ENCODE peak calls at places on chromosome 6, in eight cellular contexts. One of them, this sample, is unnamed.

GRCh38 chr6:1916334-1916985 is 306.7 kb downstream of the FOXC1 start:
- DNase-seq in Caco-2: no peak
- DNase-seq in naive thymus-derived CD4-positive, alpha-beta T cell: no peak
- DNase-seq in vagina: no peak
- DNase-seq in AG09309: peak; percentile 79
- DNase-seq in GOT3: no peak
- DNase-seq in psoas muscle: no peak
- DNase-seq in activated naive CD4-positive, alpha-beta T cell treated with anti-CD3 and anti-CD28 coated beads, Interleukin-2, amount 50 U/mL, for 72 hours: no peak
- DNase-seq in this sample: no peak

GRCh38 chr6:5314191-5314865 is 53.0 kb downstream of the FARS2 start:
- DNase-seq in psoas muscle: no peak
- DNase-seq in activated naive CD4-positive, alpha-beta T cell treated with anti-CD3 and anti-CD28 coated beads, Interleukin-2, amount 50 U/mL, for 72 hours: no peak
- DNase-seq in AG09309: no peak
- DNase-seq in GOT3: no peak
- DNase-seq in Caco-2: no peak
- DNase-seq in vagina: no peak
- DNase-seq in naive thymus-derived CD4-positive, alpha-beta T cell: no peak
- DNase-seq in this sample: no peak

GRCh38 chr6:39189915-39190544 is 39.2 kb downstream of the KCNK5 start:
- DNase-seq in activated naive CD4-positive, alpha-beta T cell treated with anti-CD3 and anti-CD28 coated beads, Interleukin-2, amount 50 U/mL, for 72 hours: no peak
- DNase-seq in psoas muscle: peak; percentile 33
- DNase-seq in naive thymus-derived CD4-positive, alpha-beta T cell: no peak
- DNase-seq in Caco-2: peak; percentile 67
- DNase-seq in AG09309: no peak
- DNase-seq in GOT3: no peak
- DNase-seq in vagina: no peak
- DNase-seq in this sample: no peak

GRCh38 chr6:134828641-134829040 is 121.3 kb downstream of the ALDH8A1 start:
- DNase-seq in Caco-2: no peak
- DNase-seq in vagina: no peak
- DNase-seq in GOT3: no peak
- DNase-seq in activated naive CD4-positive, alpha-beta T cell treated with anti-CD3 and anti-CD28 coated beads, Interleukin-2, amount 50 U/mL, for 72 hours: no peak
- DNase-seq in naive thymus-derived CD4-positive, alpha-beta T cell: no peak
- DNase-seq in AG09309: no peak
- DNase-seq in psoas muscle: no peak
- DNase-seq in this sample: no peak

GRCh38 chr6:10084276-10084993 is 330.4 kb downstream of the TFAP2A start:
- DNase-seq in GOT3: no peak
- DNase-seq in vagina: no peak
- DNase-seq in activated naive CD4-positive, alpha-beta T cell treated with anti-CD3 and anti-CD28 coated beads, Interleukin-2, amount 50 U/mL, for 72 hours: no peak
- DNase-seq in Caco-2: no peak
- DNase-seq in psoas muscle: no peak
- DNase-seq in AG09309: no peak
- DNase-seq in naive thymus-derived CD4-positive, alpha-beta T cell: no peak
- DNase-seq in this sample: no peak

GRCh38 chr6:148599967-148600426 is 146.8 kb upstream of the UST start:
- DNase-seq in Caco-2: no peak
- DNase-seq in naive thymus-derived CD4-positive, alpha-beta T cell: no peak
- DNase-seq in AG09309: no peak
- DNase-seq in psoas muscle: no peak
- DNase-seq in GOT3: no peak
- DNase-seq in vagina: no peak
- DNase-seq in activated naive CD4-positive, alpha-beta T cell treated with anti-CD3 and anti-CD28 coated beads, Interleukin-2, amount 50 U/mL, for 72 hours: no peak
- DNase-seq in this sample: no peak

GRCh38 chr6:13012977-13013680 is 296.6 kb downstream of the PHACTR1 start:
- DNase-seq in activated naive CD4-positive, alpha-beta T cell treated with anti-CD3 and anti-CD28 coated beads, Interleukin-2, amount 50 U/mL, for 72 hours: no peak
- DNase-seq in AG09309: no peak
- DNase-seq in Caco-2: no peak
- DNase-seq in psoas muscle: peak; percentile 17
- DNase-seq in GOT3: no peak
- DNase-seq in vagina: no peak
- DNase-seq in naive thymus-derived CD4-positive, alpha-beta T cell: no peak
- DNase-seq in this sample: no peak

GRCh38 chr6:132101550-132101949 is 150.4 kb upstream of the CCN2 start:
- DNase-seq in activated naive CD4-positive, alpha-beta T cell treated with anti-CD3 and anti-CD28 coated beads, Interleukin-2, amount 50 U/mL, for 72 hours: no peak
- DNase-seq in vagina: no peak
- DNase-seq in naive thymus-derived CD4-positive, alpha-beta T cell: no peak
- DNase-seq in GOT3: no peak
- DNase-seq in psoas muscle: no peak
- DNase-seq in Caco-2: no peak
- DNase-seq in AG09309: no peak
- DNase-seq in this sample: no peak

GRCh38 chr6:147738516-147739187 is 230.2 kb downstream of the SAMD5 start:
- DNase-seq in psoas muscle: no peak
- DNase-seq in vagina: no peak
- DNase-seq in GOT3: no peak
- DNase-seq in naive thymus-derived CD4-positive, alpha-beta T cell: no peak
- DNase-seq in AG09309: peak; percentile 27
- DNase-seq in Caco-2: no peak
- DNase-seq in activated naive CD4-positive, alpha-beta T cell treated with anti-CD3 and anti-CD28 coated beads, Interleukin-2, amount 50 U/mL, for 72 hours: no peak
- DNase-seq in this sample: no peak

GRCh38 chr6:75437451-75438185 is 56.0 kb downstream of the FILIP1 start:
- DNase-seq in AG09309: no peak
- DNase-seq in naive thymus-derived CD4-positive, alpha-beta T cell: no peak
- DNase-seq in activated naive CD4-positive, alpha-beta T cell treated with anti-CD3 and anti-CD28 coated beads, Interleukin-2, amount 50 U/mL, for 72 hours: no peak
- DNase-seq in GOT3: no peak
- DNase-seq in Caco-2: no peak
- DNase-seq in psoas muscle: no peak
- DNase-seq in vagina: no peak
- DNase-seq in this sample: no peak

GRCh38 chr6:95099410-95099809 is 477.9 kb upstream of the MANEA start:
- DNase-seq in psoas muscle: no peak
- DNase-seq in naive thymus-derived CD4-positive, alpha-beta T cell: no peak
- DNase-seq in GOT3: no peak
- DNase-seq in activated naive CD4-positive, alpha-beta T cell treated with anti-CD3 and anti-CD28 coated beads, Interleukin-2, amount 50 U/mL, for 72 hours: no peak
- DNase-seq in Caco-2: no peak
- DNase-seq in AG09309: no peak
- DNase-seq in vagina: no peak
- DNase-seq in this sample: no peak

GRCh38 chr6:108897371-108897770 is 49.1 kb downstream of the ARMC2 start:
- DNase-seq in Caco-2: peak; percentile 41
- DNase-seq in AG09309: no peak
- DNase-seq in psoas muscle: no peak
- DNase-seq in vagina: no peak
- DNase-seq in activated naive CD4-positive, alpha-beta T cell treated with anti-CD3 and anti-CD28 coated beads, Interleukin-2, amount 50 U/mL, for 72 hours: no peak
- DNase-seq in GOT3: no peak
- DNase-seq in naive thymus-derived CD4-positive, alpha-beta T cell: no peak
- DNase-seq in this sample: no peak

GRCh38 chr6:90284236-90284744 is 12.4 kb downstream of the BACH2 start:
- DNase-seq in GOT3: peak; percentile 8
- DNase-seq in activated naive CD4-positive, alpha-beta T cell treated with anti-CD3 and anti-CD28 coated beads, Interleukin-2, amount 50 U/mL, for 72 hours: peak; percentile 70
- DNase-seq in naive thymus-derived CD4-positive, alpha-beta T cell: no peak
- DNase-seq in psoas muscle: no peak
- DNase-seq in Caco-2: no peak
- DNase-seq in AG09309: peak; percentile 59
- DNase-seq in vagina: no peak
- DNase-seq in this sample: peak; percentile 94

GRCh38 chr6:3402310-3403243 is 54.3 kb downstream of the SLC22A23 start:
- DNase-seq in naive thymus-derived CD4-positive, alpha-beta T cell: no peak
- DNase-seq in vagina: no peak
- DNase-seq in activated naive CD4-positive, alpha-beta T cell treated with anti-CD3 and anti-CD28 coated beads, Interleukin-2, amount 50 U/mL, for 72 hours: no peak
- DNase-seq in Caco-2: no peak
- DNase-seq in psoas muscle: no peak
- DNase-seq in GOT3: no peak
- DNase-seq in AG09309: no peak
- DNase-seq in this sample: no peak

GRCh38 chr6:158808442-158808833 is 10.7 kb downstream of the EZR start:
- DNase-seq in activated naive CD4-positive, alpha-beta T cell treated with anti-CD3 and anti-CD28 coated beads, Interleukin-2, amount 50 U/mL, for 72 hours: no peak
- DNase-seq in naive thymus-derived CD4-positive, alpha-beta T cell: no peak
- DNase-seq in vagina: no peak
- DNase-seq in AG09309: no peak
- DNase-seq in psoas muscle: no peak
- DNase-seq in GOT3: no peak
- DNase-seq in Caco-2: no peak
- DNase-seq in this sample: peak; percentile 63

GRCh38 chr6:30599625-30600324 is 17.3 kb downstream of the PPP1R10 start:
- DNase-seq in naive thymus-derived CD4-positive, alpha-beta T cell: no peak
- DNase-seq in vagina: no peak
- DNase-seq in activated naive CD4-positive, alpha-beta T cell treated with anti-CD3 and anti-CD28 coated beads, Interleukin-2, amount 50 U/mL, for 72 hours: no peak
- DNase-seq in GOT3: no peak
- DNase-seq in AG09309: no peak
- DNase-seq in psoas muscle: no peak
- DNase-seq in Caco-2: no peak
- DNase-seq in this sample: no peak

GRCh38 chr6:18281564-18281963 is 17.2 kb upstream of the DEK start:
- DNase-seq in naive thymus-derived CD4-positive, alpha-beta T cell: no peak
- DNase-seq in AG09309: no peak
- DNase-seq in GOT3: no peak
- DNase-seq in vagina: no peak
- DNase-seq in psoas muscle: no peak
- DNase-seq in activated naive CD4-positive, alpha-beta T cell treated with anti-CD3 and anti-CD28 coated beads, Interleukin-2, amount 50 U/mL, for 72 hours: no peak
- DNase-seq in Caco-2: no peak
- DNase-seq in this sample: no peak